ENCODE peak calls at places on chromosome 17, in nine cellular contexts. One of them, this sample, is unnamed.

GRCh38 chr17:44071772-44072171 is 1.2 kb downstream of the G6PC3 start:
- DNase-seq in stomach: no peak
- DNase-seq in ovary: no peak
- DNase-seq in IMR-90: peak
- DNase-seq in esophagus squamous epithelium: no peak
- DNase-seq in uterus: no peak
- DNase-seq in HCT116: no peak
- DNase-seq in heart left ventricle: peak
- DNase-seq in thyroid gland: no peak
- DNase-seq in this sample: no peak

GRCh38 chr17:37818689-37819088 is 73.8 kb upstream of the HNF1B start:
- DNase-seq in stomach: peak
- DNase-seq in ovary: no peak
- DNase-seq in IMR-90: peak
- DNase-seq in esophagus squamous epithelium: no peak
- DNase-seq in uterus: no peak
- DNase-seq in HCT116: peak
- DNase-seq in heart left ventricle: no peak
- DNase-seq in thyroid gland: peak
- DNase-seq in this sample: no peak

GRCh38 chr17:51461578-51462004 is 201.2 kb downstream of the UTP18 start:
- DNase-seq in stomach: peak
- DNase-seq in ovary: peak
- DNase-seq in IMR-90: peak
- DNase-seq in esophagus squamous epithelium: no peak
- DNase-seq in uterus: no peak
- DNase-seq in HCT116: peak
- DNase-seq in heart left ventricle: peak
- DNase-seq in thyroid gland: peak
- DNase-seq in this sample: peak

GRCh38 chr17:43360376-43360738 is 38.4 kb upstream of the ARL4D start:
- DNase-seq in stomach: peak
- DNase-seq in ovary: no peak
- DNase-seq in IMR-90: peak
- DNase-seq in esophagus squamous epithelium: no peak
- DNase-seq in uterus: peak
- DNase-seq in HCT116: no peak
- DNase-seq in heart left ventricle: no peak
- DNase-seq in thyroid gland: peak
- DNase-seq in this sample: peak

GRCh38 chr17:42017866-42018200 is 594 bp upstream of the DNAJC7 start:
- DNase-seq in stomach: no peak
- DNase-seq in ovary: no peak
- DNase-seq in IMR-90: no peak
- DNase-seq in esophagus squamous epithelium: no peak
- DNase-seq in uterus: no peak
- DNase-seq in HCT116: no peak
- DNase-seq in heart left ventricle: no peak
- DNase-seq in thyroid gland: no peak
- DNase-seq in this sample: peak

GRCh38 chr17:44400226-44400847 is 10.9 kb upstream of the ITGA2B start:
- DNase-seq in stomach: no peak
- DNase-seq in ovary: no peak
- DNase-seq in IMR-90: peak
- DNase-seq in esophagus squamous epithelium: no peak
- DNase-seq in uterus: no peak
- DNase-seq in HCT116: peak
- DNase-seq in heart left ventricle: no peak
- DNase-seq in thyroid gland: peak
- DNase-seq in this sample: no peak

GRCh38 chr17:81400939-81401726 is 5.9 kb downstream of the BAHCC1 start:
- DNase-seq in stomach: no peak
- DNase-seq in ovary: no peak
- DNase-seq in IMR-90: no peak
- DNase-seq in esophagus squamous epithelium: no peak
- DNase-seq in uterus: no peak
- DNase-seq in HCT116: no peak
- DNase-seq in heart left ventricle: no peak
- DNase-seq in thyroid gland: peak
- DNase-seq in this sample: no peak

GRCh38 chr17:46910179-46910927 is 12.6 kb upstream of the GOSR2 start:
- DNase-seq in stomach: peak
- DNase-seq in ovary: no peak
- DNase-seq in IMR-90: no peak
- DNase-seq in esophagus squamous epithelium: no peak
- DNase-seq in uterus: no peak
- DNase-seq in HCT116: no peak
- DNase-seq in heart left ventricle: no peak
- DNase-seq in thyroid gland: no peak
- DNase-seq in this sample: no peak

GRCh38 chr17:42135664-42136653 is 13.4 kb downstream of the HSPB9 start:
- DNase-seq in stomach: peak
- DNase-seq in ovary: peak
- DNase-seq in IMR-90: peak
- DNase-seq in esophagus squamous epithelium: no peak
- DNase-seq in uterus: peak
- DNase-seq in HCT116: peak
- DNase-seq in heart left ventricle: peak
- DNase-seq in thyroid gland: peak
- DNase-seq in this sample: peak

GRCh38 chr17:59331929-59332889 is 754 bp downstream of the YPEL2 start:
- DNase-seq in stomach: peak
- DNase-seq in ovary: peak
- DNase-seq in IMR-90: no peak
- DNase-seq in esophagus squamous epithelium: no peak
- DNase-seq in uterus: peak
- DNase-seq in HCT116: no peak
- DNase-seq in heart left ventricle: peak
- DNase-seq in thyroid gland: peak
- DNase-seq in this sample: peak

GRCh38 chr17:56310780-56311179 is 157.5 kb downstream of the ANKFN1 start:
- DNase-seq in stomach: no peak
- DNase-seq in ovary: no peak
- DNase-seq in IMR-90: no peak
- DNase-seq in esophagus squamous epithelium: no peak
- DNase-seq in uterus: no peak
- DNase-seq in HCT116: no peak
- DNase-seq in heart left ventricle: no peak
- DNase-seq in thyroid gland: no peak
- DNase-seq in this sample: no peak

GRCh38 chr17:28053044-28053670 is 10.7 kb downstream of the NLK start:
- DNase-seq in stomach: no peak
- DNase-seq in ovary: no peak
- DNase-seq in IMR-90: no peak
- DNase-seq in esophagus squamous epithelium: no peak
- DNase-seq in uterus: no peak
- DNase-seq in HCT116: no peak
- DNase-seq in heart left ventricle: no peak
- DNase-seq in thyroid gland: no peak
- DNase-seq in this sample: no peak

GRCh38 chr17:66255527-66255971 is 26.3 kb upstream of the APOH start:
- DNase-seq in stomach: no peak
- DNase-seq in ovary: no peak
- DNase-seq in IMR-90: no peak
- DNase-seq in esophagus squamous epithelium: no peak
- DNase-seq in uterus: no peak
- DNase-seq in HCT116: no peak
- DNase-seq in heart left ventricle: no peak
- DNase-seq in thyroid gland: no peak
- DNase-seq in this sample: no peak

GRCh38 chr17:82351713-82352488 is 7.1 kb upstream of the TEX19 start:
- DNase-seq in stomach: peak
- DNase-seq in ovary: peak
- DNase-seq in IMR-90: peak
- DNase-seq in esophagus squamous epithelium: no peak
- DNase-seq in uterus: peak
- DNase-seq in HCT116: peak
- DNase-seq in heart left ventricle: peak
- DNase-seq in thyroid gland: peak
- DNase-seq in this sample: peak

GRCh38 chr17:67503184-67503583 is 126.1 kb downstream of the PITPNC1 start:
- DNase-seq in stomach: no peak
- DNase-seq in ovary: no peak
- DNase-seq in IMR-90: peak
- DNase-seq in esophagus squamous epithelium: no peak
- DNase-seq in uterus: no peak
- DNase-seq in HCT116: peak
- DNase-seq in heart left ventricle: no peak
- DNase-seq in thyroid gland: no peak
- DNase-seq in this sample: peak

GRCh38 chr17:49312722-49313121 is 49.3 kb downstream of the ZNF652 start:
- DNase-seq in stomach: no peak
- DNase-seq in ovary: no peak
- DNase-seq in IMR-90: no peak
- DNase-seq in esophagus squamous epithelium: no peak
- DNase-seq in uterus: no peak
- DNase-seq in HCT116: no peak
- DNase-seq in heart left ventricle: no peak
- DNase-seq in thyroid gland: no peak
- DNase-seq in this sample: no peak

GRCh38 chr17:74296548-74296936 is 22.5 kb downstream of the DNAI2 start:
- DNase-seq in stomach: peak
- DNase-seq in ovary: peak
- DNase-seq in IMR-90: peak
- DNase-seq in esophagus squamous epithelium: no peak
- DNase-seq in uterus: peak
- DNase-seq in HCT116: peak
- DNase-seq in heart left ventricle: peak
- DNase-seq in thyroid gland: peak
- DNase-seq in this sample: peak

GRCh38 chr17:37742762-37743611 is 1.9 kb downstream of the HNF1B start:
- DNase-seq in stomach: peak
- DNase-seq in ovary: no peak
- DNase-seq in IMR-90: no peak
- DNase-seq in esophagus squamous epithelium: no peak
- DNase-seq in uterus: no peak
- DNase-seq in HCT116: no peak
- DNase-seq in heart left ventricle: no peak
- DNase-seq in thyroid gland: no peak
- DNase-seq in this sample: no peak

GRCh38 chr17:76268991-76269981 is 4.1 kb downstream of the UBALD2 start:
- DNase-seq in stomach: no peak
- DNase-seq in ovary: no peak
- DNase-seq in IMR-90: no peak
- DNase-seq in esophagus squamous epithelium: no peak
- DNase-seq in uterus: no peak
- DNase-seq in HCT116: no peak
- DNase-seq in heart left ventricle: no peak
- DNase-seq in thyroid gland: peak
- DNase-seq in this sample: no peak
- TF ChIP-seq POLR2A in stomach: no peak
- TF ChIP-seq POLR2A in ovary: no peak
- TF ChIP-seq POLR2A in IMR-90: no peak
- TF ChIP-seq POLR2A in esophagus squamous epithelium: no peak
- TF ChIP-seq POLR2A in uterus: no peak
- TF ChIP-seq POLR2A in HCT116: no peak
- TF ChIP-seq POLR2A in heart left ventricle: no peak
- TF ChIP-seq POLR2A in thyroid gland: no peak
- TF ChIP-seq POLR2A in this sample: no peak

DNA sequence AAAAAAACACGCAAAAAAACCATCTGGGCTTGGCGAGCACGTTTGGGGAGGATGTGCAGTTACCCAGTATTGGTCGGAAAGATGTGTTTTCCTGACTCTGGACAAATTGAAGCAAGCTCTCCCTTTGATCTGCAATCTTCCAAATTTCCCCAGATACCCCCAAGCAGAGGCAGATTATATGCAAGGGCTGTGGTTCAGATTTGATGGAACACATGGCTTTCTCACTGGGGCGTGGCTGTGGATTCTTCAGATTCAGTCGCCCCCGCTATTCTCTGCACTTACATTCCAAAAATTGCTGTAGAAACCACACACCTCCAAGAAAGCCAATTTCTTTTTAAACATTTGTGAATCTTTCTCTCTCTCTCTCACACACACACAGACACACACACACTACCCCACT is 103.7 kb upstream of the FAM20A start:
- DNase-seq in stomach: no peak
- DNase-seq in ovary: no peak
- DNase-seq in IMR-90: peak
- DNase-seq in esophagus squamous epithelium: no peak
- DNase-seq in uterus: no peak
- DNase-seq in HCT116: no peak
- DNase-seq in heart left ventricle: no peak
- DNase-seq in thyroid gland: no peak
- DNase-seq in this sample: no peak
- H3K4me3 ChIP-seq in stomach: no peak
- H3K4me3 ChIP-seq in ovary: no peak
- H3K4me3 ChIP-seq in IMR-90: no peak
- H3K4me3 ChIP-seq in esophagus squamous epithelium: no peak
- H3K4me3 ChIP-seq in uterus: no peak
- H3K4me3 ChIP-seq in HCT116: no peak
- H3K4me3 ChIP-seq in heart left ventricle: no peak
- H3K4me3 ChIP-seq in thyroid gland: no peak
- H3K4me3 ChIP-seq in this sample: no peak

GRCh38 chr17:78174870-78175642 is 6.7 kb downstream of the SYNGR2 start:
- DNase-seq in stomach: peak
- DNase-seq in ovary: no peak
- DNase-seq in IMR-90: no peak
- DNase-seq in esophagus squamous epithelium: no peak
- DNase-seq in uterus: no peak
- DNase-seq in HCT116: no peak
- DNase-seq in heart left ventricle: no peak
- DNase-seq in thyroid gland: peak
- DNase-seq in this sample: no peak
- TF ChIP-seq CTCF in stomach: no peak
- TF ChIP-seq CTCF in ovary: no peak
- TF ChIP-seq CTCF in IMR-90: no peak
- TF ChIP-seq CTCF in esophagus squamous epithelium: no peak
- TF ChIP-seq CTCF in uterus: no peak
- TF ChIP-seq CTCF in HCT116: peak
- TF ChIP-seq CTCF in heart left ventricle: no peak
- TF ChIP-seq CTCF in thyroid gland: no peak
- TF ChIP-seq CTCF in this sample: no peak

GRCh38 chr17:17840751-17841591 is 4.2 kb upstream of the SREBF1 start:
- DNase-seq in stomach: no peak
- DNase-seq in ovary: peak
- DNase-seq in IMR-90: peak
- DNase-seq in esophagus squamous epithelium: no peak
- DNase-seq in uterus: no peak
- DNase-seq in HCT116: no peak
- DNase-seq in heart left ventricle: no peak
- DNase-seq in thyroid gland: no peak
- DNase-seq in this sample: no peak

GRCh38 chr17:17837966-17838962 is 1.5 kb upstream of the SREBF1 start:
- DNase-seq in stomach: no peak
- DNase-seq in ovary: peak
- DNase-seq in IMR-90: peak
- DNase-seq in esophagus squamous epithelium: no peak
- DNase-seq in uterus: peak
- DNase-seq in HCT116: peak
- DNase-seq in heart left ventricle: no peak
- DNase-seq in thyroid gland: peak
- DNase-seq in this sample: peak

GRCh38 chr17:17842111-17842876 is 5.5 kb upstream of the SREBF1 start:
- DNase-seq in stomach: no peak
- DNase-seq in ovary: no peak
- DNase-seq in IMR-90: no peak
- DNase-seq in esophagus squamous epithelium: no peak
- DNase-seq in uterus: no peak
- DNase-seq in HCT116: no peak
- DNase-seq in heart left ventricle: no peak
- DNase-seq in thyroid gland: no peak
- DNase-seq in this sample: no peak

GRCh38 chr17:17841620-17842025 is 4.8 kb upstream of the SREBF1 start:
- DNase-seq in stomach: peak
- DNase-seq in ovary: no peak
- DNase-seq in IMR-90: no peak
- DNase-seq in esophagus squamous epithelium: no peak
- DNase-seq in uterus: no peak
- DNase-seq in HCT116: no peak
- DNase-seq in heart left ventricle: no peak
- DNase-seq in thyroid gland: peak
- DNase-seq in this sample: peak

GRCh38 chr17:17839792-17840707 is 3.3 kb upstream of the SREBF1 start:
- DNase-seq in stomach: peak
- DNase-seq in ovary: peak
- DNase-seq in IMR-90: peak
- DNase-seq in esophagus squamous epithelium: peak
- DNase-seq in uterus: peak
- DNase-seq in HCT116: peak
- DNase-seq in heart left ventricle: peak
- DNase-seq in thyroid gland: peak
- DNase-seq in this sample: peak
- TF ChIP-seq POLR2A in stomach: no peak
- TF ChIP-seq POLR2A in ovary: peak
- TF ChIP-seq POLR2A in IMR-90: peak
- TF ChIP-seq POLR2A in esophagus squamous epithelium: peak
- TF ChIP-seq POLR2A in uterus: peak
- TF ChIP-seq POLR2A in HCT116: peak
- TF ChIP-seq POLR2A in heart left ventricle: peak
- TF ChIP-seq POLR2A in thyroid gland: peak
- TF ChIP-seq POLR2A in this sample: peak

This sample was measured in adrenal gland.